ENCODE peak calls at places on chromosomes 11 and 22, in ten cellular contexts. One of them, this sample, is unnamed.

GRCh38 chr22:38249301-38249700 is 23.5 kb downstream of the TMEM184B start:
- DNase-seq in cardiac fibroblast: no peak
- DNase-seq in astrocyte of the spinal cord: no peak
- DNase-seq in A549: no peak
- DNase-seq in H9: no peak
- DNase-seq in cardiac muscle cell: no peak
- DNase-seq in uterus: no peak
- DNase-seq in tibial nerve: no peak
- DNase-seq in tibial artery: no peak
- DNase-seq in MM.1S: no peak
- DNase-seq in this sample: no peak

GRCh38 chr11:125071408-125071807 is 8.3 kb downstream of the SLC37A2 start:
- DNase-seq in uterus: no peak
- DNase-seq in tibial artery: no peak
- DNase-seq in tibial nerve: no peak
- DNase-seq in cardiac muscle cell: no peak
- DNase-seq in H9: peak
- DNase-seq in cardiac fibroblast: no peak
- DNase-seq in astrocyte of the spinal cord: no peak
- DNase-seq in A549: no peak
- DNase-seq in MM.1S: no peak
- DNase-seq in this sample: no peak

GRCh38 chr22:47384977-47385376 is 622.5 kb downstream of the TBC1D22A start:
- DNase-seq in tibial nerve: no peak
- DNase-seq in MM.1S: no peak
- DNase-seq in cardiac muscle cell: no peak
- DNase-seq in H9: no peak
- DNase-seq in A549: no peak
- DNase-seq in astrocyte of the spinal cord: no peak
- DNase-seq in cardiac fibroblast: no peak
- DNase-seq in uterus: no peak
- DNase-seq in tibial artery: peak
- DNase-seq in this sample: no peak

GRCh38 chr11:84905411-84905810 is 721.7 kb downstream of the DLG2 start:
- DNase-seq in tibial nerve: no peak
- DNase-seq in astrocyte of the spinal cord: peak
- DNase-seq in H9: no peak
- DNase-seq in cardiac fibroblast: peak
- DNase-seq in cardiac muscle cell: no peak
- DNase-seq in A549: no peak
- DNase-seq in MM.1S: no peak
- DNase-seq in uterus: no peak
- DNase-seq in tibial artery: no peak
- DNase-seq in this sample: no peak

GRCh38 chr22:41256898-41257260 is 16.1 kb upstream of the CHADL start:
- DNase-seq in cardiac muscle cell: no peak
- DNase-seq in tibial artery: no peak
- DNase-seq in cardiac fibroblast: peak
- DNase-seq in uterus: no peak
- DNase-seq in tibial nerve: no peak
- DNase-seq in astrocyte of the spinal cord: peak
- DNase-seq in A549: no peak
- DNase-seq in MM.1S: no peak
- DNase-seq in H9: no peak
- DNase-seq in this sample: no peak

GRCh38 chr11:77092382-77092781 is 10.3 kb upstream of the OMP start:
- DNase-seq in cardiac fibroblast: no peak
- DNase-seq in MM.1S: no peak
- DNase-seq in cardiac muscle cell: no peak
- DNase-seq in tibial nerve: no peak
- DNase-seq in tibial artery: peak
- DNase-seq in astrocyte of the spinal cord: no peak
- DNase-seq in H9: no peak
- DNase-seq in A549: no peak
- DNase-seq in uterus: no peak
- DNase-seq in this sample: no peak

GRCh38 chr22:30027169-30027568 is 53.1 kb upstream of the HORMAD2 start:
- DNase-seq in tibial artery: no peak
- DNase-seq in astrocyte of the spinal cord: no peak
- DNase-seq in tibial nerve: no peak
- DNase-seq in uterus: no peak
- DNase-seq in H9: no peak
- DNase-seq in MM.1S: no peak
- DNase-seq in A549: peak
- DNase-seq in cardiac fibroblast: no peak
- DNase-seq in cardiac muscle cell: no peak
- DNase-seq in this sample: no peak

GRCh38 chr11:99383628-99384300 is 363.0 kb downstream of the CNTN5 start:
- DNase-seq in cardiac fibroblast: no peak
- DNase-seq in MM.1S: no peak
- DNase-seq in H9: no peak
- DNase-seq in uterus: no peak
- DNase-seq in tibial artery: no peak
- DNase-seq in tibial nerve: no peak
- DNase-seq in A549: no peak
- DNase-seq in astrocyte of the spinal cord: no peak
- DNase-seq in cardiac muscle cell: no peak
- DNase-seq in this sample: no peak

GRCh38 chr11:17827006-17827405 is 92.4 kb downstream of the KCNC1 start:
- DNase-seq in uterus: no peak
- DNase-seq in A549: peak
- DNase-seq in MM.1S: no peak
- DNase-seq in tibial artery: no peak
- DNase-seq in H9: no peak
- DNase-seq in cardiac muscle cell: no peak
- DNase-seq in tibial nerve: no peak
- DNase-seq in astrocyte of the spinal cord: no peak
- DNase-seq in cardiac fibroblast: no peak
- DNase-seq in this sample: no peak

GRCh38 chr11:87840786-87841185 is 334.5 kb downstream of the RAB38 start:
- DNase-seq in MM.1S: no peak
- DNase-seq in tibial nerve: no peak
- DNase-seq in tibial artery: no peak
- DNase-seq in cardiac fibroblast: no peak
- DNase-seq in cardiac muscle cell: no peak
- DNase-seq in uterus: no peak
- DNase-seq in A549: no peak
- DNase-seq in H9: no peak
- DNase-seq in astrocyte of the spinal cord: no peak
- DNase-seq in this sample: no peak

GRCh38 chr22:24768537-24769374 is 5.8 kb downstream of the PIWIL3 start:
- DNase-seq in A549: peak
- DNase-seq in uterus: peak
- DNase-seq in cardiac fibroblast: peak
- DNase-seq in tibial artery: no peak
- DNase-seq in H9: peak
- DNase-seq in tibial nerve: peak
- DNase-seq in MM.1S: peak
- DNase-seq in astrocyte of the spinal cord: peak
- DNase-seq in cardiac muscle cell: peak
- DNase-seq in this sample: peak

GRCh38 chr22:45064313-45065268 is 54.8 kb upstream of the PHF21B start:
- DNase-seq in uterus: no peak
- DNase-seq in tibial artery: no peak
- DNase-seq in cardiac muscle cell: no peak
- DNase-seq in MM.1S: no peak
- DNase-seq in tibial nerve: no peak
- DNase-seq in H9: no peak
- DNase-seq in A549: no peak
- DNase-seq in cardiac fibroblast: peak
- DNase-seq in astrocyte of the spinal cord: peak
- DNase-seq in this sample: peak

DNA sequence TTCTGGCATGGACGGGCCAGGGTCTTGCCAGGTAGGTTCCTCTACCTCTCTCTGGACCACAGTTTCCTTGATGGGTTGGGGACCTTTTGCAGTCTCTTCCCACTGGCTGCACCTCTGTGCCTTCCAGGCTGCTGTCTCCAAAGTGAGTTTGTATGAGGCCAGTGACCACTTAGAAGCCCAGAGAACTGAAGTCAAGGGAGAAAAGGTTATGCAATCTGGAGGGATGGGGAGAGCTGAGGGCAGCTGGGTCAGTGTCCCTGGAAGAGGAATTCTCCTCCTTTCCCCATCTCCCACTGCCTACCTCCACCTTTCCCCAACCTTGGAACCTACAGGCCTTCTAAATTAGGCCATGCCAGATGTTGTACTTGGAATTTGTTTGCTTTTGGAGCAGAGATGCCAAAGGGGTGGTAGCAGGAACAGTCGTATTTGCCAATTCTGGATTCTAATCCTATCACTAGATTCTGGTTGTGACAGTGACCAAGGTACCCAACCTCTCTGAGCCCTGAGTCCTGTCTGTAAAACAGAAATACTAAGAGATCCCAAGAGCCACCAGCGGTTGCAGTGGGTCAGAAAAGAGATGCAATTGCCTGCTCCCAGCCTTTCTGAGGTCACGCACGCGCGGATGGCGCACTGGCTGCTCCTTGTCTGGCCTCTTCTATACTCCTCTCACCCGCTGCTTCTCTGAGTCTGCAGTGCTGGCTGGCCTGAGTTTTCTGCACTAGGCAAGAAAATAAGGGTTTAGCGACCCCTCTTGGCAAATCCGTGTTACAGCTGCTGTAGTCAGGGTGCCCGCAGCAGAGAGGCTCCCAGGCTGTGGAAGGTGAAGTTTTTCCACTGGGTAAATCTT is 10.7 kb upstream of the ACCSL start:
- DNase-seq in tibial nerve: peak
- DNase-seq in cardiac fibroblast: peak
- DNase-seq in MM.1S: peak
- DNase-seq in tibial artery: peak
- DNase-seq in astrocyte of the spinal cord: peak
- DNase-seq in A549: peak
- DNase-seq in H9: peak
- DNase-seq in cardiac muscle cell: peak
- DNase-seq in uterus: peak
- DNase-seq in this sample: peak
- TF ChIP-seq CTCF in tibial nerve: peak
- TF ChIP-seq CTCF in cardiac fibroblast: peak
- TF ChIP-seq CTCF in MM.1S: peak
- TF ChIP-seq CTCF in tibial artery: peak
- TF ChIP-seq CTCF in astrocyte of the spinal cord: peak
- TF ChIP-seq CTCF in A549: peak
- TF ChIP-seq CTCF in H9: peak
- TF ChIP-seq CTCF in cardiac muscle cell: peak
- TF ChIP-seq CTCF in uterus: peak
- TF ChIP-seq CTCF in this sample: peak

DNA sequence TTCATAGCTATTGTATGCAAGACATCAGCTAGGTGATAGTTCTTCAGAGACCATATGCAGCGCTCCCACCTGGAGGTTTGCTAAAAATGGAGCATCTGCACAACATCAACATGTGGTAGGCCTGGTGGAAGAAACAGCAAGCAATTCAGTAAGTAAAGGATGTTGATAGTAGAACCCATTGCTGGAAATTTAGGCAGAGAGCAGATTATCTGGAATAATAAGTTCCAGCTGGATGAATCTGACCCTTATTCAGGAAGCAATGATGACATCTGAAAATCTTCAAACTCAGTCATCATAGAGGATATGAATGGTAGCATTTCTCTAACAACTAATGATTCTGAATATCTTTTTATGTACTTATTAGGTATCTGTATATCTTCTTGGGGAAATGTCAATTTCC is 225.2 kb upstream of the ANO3 start:
- DNase-seq in tibial artery: no peak
- DNase-seq in astrocyte of the spinal cord: no peak
- DNase-seq in MM.1S: peak
- DNase-seq in cardiac muscle cell: no peak
- DNase-seq in cardiac fibroblast: no peak
- DNase-seq in A549: no peak
- DNase-seq in H9: no peak
- DNase-seq in uterus: no peak
- DNase-seq in tibial nerve: no peak
- DNase-seq in this sample: no peak
- TF ChIP-seq CTCF in tibial artery: no peak
- TF ChIP-seq CTCF in astrocyte of the spinal cord: no peak
- TF ChIP-seq CTCF in MM.1S: no peak
- TF ChIP-seq CTCF in cardiac muscle cell: no peak
- TF ChIP-seq CTCF in cardiac fibroblast: no peak
- TF ChIP-seq CTCF in A549: no peak
- TF ChIP-seq CTCF in H9: no peak
- TF ChIP-seq CTCF in uterus: no peak
- TF ChIP-seq CTCF in tibial nerve: no peak
- TF ChIP-seq CTCF in this sample: no peak

GRCh38 chr11:10688401-10688800 is 5.2 kb downstream of the IRAG1 start:
- DNase-seq in tibial artery: no peak
- DNase-seq in astrocyte of the spinal cord: peak
- DNase-seq in uterus: no peak
- DNase-seq in cardiac fibroblast: no peak
- DNase-seq in tibial nerve: no peak
- DNase-seq in H9: no peak
- DNase-seq in MM.1S: no peak
- DNase-seq in A549: no peak
- DNase-seq in cardiac muscle cell: no peak
- DNase-seq in this sample: no peak
- TF ChIP-seq CTCF in tibial artery: peak
- TF ChIP-seq CTCF in astrocyte of the spinal cord: peak
- TF ChIP-seq CTCF in uterus: no peak
- TF ChIP-seq CTCF in cardiac fibroblast: peak
- TF ChIP-seq CTCF in tibial nerve: no peak
- TF ChIP-seq CTCF in H9: peak
- TF ChIP-seq CTCF in MM.1S: peak
- TF ChIP-seq CTCF in A549: no peak
- TF ChIP-seq CTCF in cardiac muscle cell: peak
- TF ChIP-seq CTCF in this sample: no peak

GRCh38 chr11:45751430-45751829 is 53.5 kb upstream of the SLC35C1 start:
- DNase-seq in tibial artery: no peak
- DNase-seq in MM.1S: no peak
- DNase-seq in cardiac muscle cell: no peak
- DNase-seq in astrocyte of the spinal cord: no peak
- DNase-seq in cardiac fibroblast: no peak
- DNase-seq in uterus: no peak
- DNase-seq in H9: peak
- DNase-seq in tibial nerve: no peak
- DNase-seq in A549: no peak
- DNase-seq in this sample: no peak

GRCh38 chr11:45752136-45752535 is 52.8 kb upstream of the SLC35C1 start:
- DNase-seq in H9: no peak
- DNase-seq in cardiac fibroblast: no peak
- DNase-seq in MM.1S: no peak
- DNase-seq in uterus: no peak
- DNase-seq in A549: no peak
- DNase-seq in tibial nerve: no peak
- DNase-seq in tibial artery: no peak
- DNase-seq in cardiac muscle cell: no peak
- DNase-seq in astrocyte of the spinal cord: no peak
- DNase-seq in this sample: no peak

GRCh38 chr11:45750439-45750838 is 54.5 kb upstream of the SLC35C1 start:
- DNase-seq in cardiac muscle cell: no peak
- DNase-seq in astrocyte of the spinal cord: no peak
- DNase-seq in A549: no peak
- DNase-seq in cardiac fibroblast: no peak
- DNase-seq in tibial nerve: no peak
- DNase-seq in H9: no peak
- DNase-seq in tibial artery: no peak
- DNase-seq in uterus: no peak
- DNase-seq in MM.1S: no peak
- DNase-seq in this sample: no peak

GRCh38 chr11:45745065-45745811 is 59.7 kb upstream of the SLC35C1 start:
- DNase-seq in tibial artery: peak
- DNase-seq in uterus: peak
- DNase-seq in astrocyte of the spinal cord: no peak
- DNase-seq in MM.1S: no peak
- DNase-seq in A549: no peak
- DNase-seq in cardiac muscle cell: peak
- DNase-seq in cardiac fibroblast: peak
- DNase-seq in tibial nerve: no peak
- DNase-seq in H9: no peak
- DNase-seq in this sample: no peak

GRCh38 chr11:45748801-45749200 is 56.1 kb upstream of the SLC35C1 start:
- DNase-seq in astrocyte of the spinal cord: no peak
- DNase-seq in H9: no peak
- DNase-seq in tibial nerve: no peak
- DNase-seq in MM.1S: no peak
- DNase-seq in A549: no peak
- DNase-seq in cardiac fibroblast: no peak
- DNase-seq in tibial artery: no peak
- DNase-seq in uterus: no peak
- DNase-seq in cardiac muscle cell: no peak
- DNase-seq in this sample: no peak
- TF ChIP-seq CTCF in astrocyte of the spinal cord: no peak
- TF ChIP-seq CTCF in H9: peak
- TF ChIP-seq CTCF in tibial nerve: no peak
- TF ChIP-seq CTCF in MM.1S: no peak
- TF ChIP-seq CTCF in A549: no peak
- TF ChIP-seq CTCF in cardiac fibroblast: no peak
- TF ChIP-seq CTCF in tibial artery: no peak
- TF ChIP-seq CTCF in uterus: no peak
- TF ChIP-seq CTCF in cardiac muscle cell: no peak
- TF ChIP-seq CTCF in this sample: no peak